ENCODE peak calls at places on chromosomes 11 and 22, in four cellular contexts. M, P, L and X are unnamed samples. For H3K27me3, the result is how much of the 10 kb centered on the place peaks cover.

GRCh38 chr11:8597182-8597581 is 3.2 kb upstream of the STK33 start:
- DNase-seq in M (no peak), P (no peak), L (peak), X (no peak)

GRCh38 chr11:123080023-123080422 is 18.1 kb upstream of the HSPA8 start:
- DNase-seq in M (no peak), P (no peak), L (no peak), X (no peak)

GRCh38 chr11:110087820-110088534 is 5.2 kb upstream of the ZC3H12C start:
- DNase-seq in M (no peak), P (no peak), L (peak), X (no peak)

GRCh38 chr11:61512435-61512834 is 3.9 kb downstream of the LRRC10B start:
- DNase-seq in M (no peak), P (no peak), L (no peak), X (no peak)

GRCh38 chr22:28799125-28799833 is 1.1 kb downstream of the XBP1 start:
- DNase-seq in M (no peak), P (no peak), L (peak), X (peak)

GRCh38 chr22:20130319-20130718 is 1.3 kb upstream of the ZDHHC8 start:
- DNase-seq in M (no peak), P (no peak), L (no peak), X (no peak)

GRCh38 chr11:126917531-126918204 is 82.9 kb downstream of the KIRREL3 start:
- DNase-seq in M (no peak), P (no peak), L (peak), X (peak)

GRCh38 chr11:6251120-6251733 is 8.4 kb upstream of the CCKBR start:
- DNase-seq in M (peak), P (no peak), L (peak), X (peak)

GRCh38 chr11:129577986-129578385 is 202.3 kb downstream of the BARX2 start:
- DNase-seq in M (no peak), P (no peak), L (no peak), X (no peak)

GRCh38 chr11:41056892-41057569 is 402.4 kb downstream of the LRRC4C start:
- DNase-seq in M (no peak), P (no peak), L (no peak), X (no peak)

GRCh38 chr11:85826096-85826855 is 15.3 kb upstream of the SYTL2 start:
- DNase-seq in M (no peak), P (peak), L (peak), X (no peak)

GRCh38 chr11:85694385-85694980 is 8.5 kb upstream of the CCDC89 start:
- DNase-seq in M (no peak), P (no peak), L (peak), X (no peak)

GRCh38 chr11:69040581-69041260 is 8.0 kb upstream of the TPCN2 start:
- DNase-seq in M (no peak), P (no peak), L (peak), X (peak)

GRCh38 chr11:120340529-120340928 is 4.3 kb downstream of the ARHGEF12 start:
- DNase-seq in M (no peak), P (no peak), L (no peak), X (no peak)

GRCh38 chr11:125959931-125960330 is 14.1 kb downstream of the VSIG10L2 start:
- DNase-seq in M (no peak), P (no peak), L (no peak), X (no peak)

GRCh38 chr11:71139516-71140205 is 112.7 kb downstream of the SHANK2 start:
- DNase-seq in M (peak), P (peak), L (peak), X (no peak)

GRCh38 chr22:19048531-19048930 is 73.7 kb downstream of the DGCR2 start:
- DNase-seq in M (no peak), P (peak), L (no peak), X (no peak)

GRCh38 chr22:40855960-40856512 is 403 bp downstream of the ST13 start:
- DNase-seq in M (peak), P (no peak), L (peak), X (no peak)

GRCh38 chr11:84022221-84022620 is 736.1 kb upstream of the CCDC90B start:
- DNase-seq in M (no peak), P (no peak), L (peak), X (no peak)

GRCh38 chr22:30870451-30871345 is 97.9 kb downstream of the MORC2 start:
- DNase-seq in M (peak), P (peak), L (no peak), X (no peak)

GRCh38 chr11:28228196-28228595 is 120.0 kb downstream of the METTL15 start:
- DNase-seq in M (no peak), P (no peak), L (peak), X (no peak)

GRCh38 chr11:117197006-117197405 is 2.2 kb upstream of the TAGLN start:
- DNase-seq in M (no peak), P (no peak), L (no peak), X (no peak)

GRCh38 chr11:1933416-1934325 is 13.5 kb upstream of the MRPL23 start:
- DNase-seq in M (no peak), P (peak), L (no peak), X (no peak)

GRCh38 chr11:125272092-125272491 is 107.5 kb downstream of the PKNOX2 start:
- DNase-seq in M (no peak), P (no peak), L (peak), X (no peak)

GRCh38 chr22:21697866-21698265 is 32.1 kb downstream of the PPIL2 start:
- DNase-seq in M (no peak), P (no peak), L (peak), X (peak)

GRCh38 chr11:78209478-78209877 is 20.8 kb downstream of the USP35 start:
- DNase-seq in M (no peak), P (no peak), L (no peak), X (no peak)

GRCh38 chr11:2930705-2931415 is 1.6 kb upstream of the PHLDA2 start:
- DNase-seq in M (peak), P (peak), L (no peak), X (no peak)

GRCh38 chr11:73257342-73258103 is 14.6 kb upstream of the P2RY6 start:
- DNase-seq in M (no peak), P (peak), L (peak), X (peak)

GRCh38 chr11:129143335-129143734 is 48.8 kb downstream of the ARHGAP32 start:
- DNase-seq in M (peak), P (no peak), L (peak), X (peak)

GRCh38 chr11:79040348-79040747 is 400.5 kb downstream of the TENM4 start:
- DNase-seq in M (no peak), P (no peak), L (peak), X (no peak)

GRCh38 chr11:43567396-43567975 is 113.1 kb upstream of the HSD17B12 start:
- DNase-seq in M (no peak), P (no peak), L (peak), X (peak)

GRCh38 chr11:71334191-71334590 is 81.8 kb upstream of the SHANK2 start:
- DNase-seq in M (no peak), P (peak), L (no peak), X (no peak)

GRCh38 chr11:118202599-118203422 is 22.0 kb downstream of the JAML start:
- DNase-seq in M (peak), P (peak), L (no peak), X (no peak)

GRCh38 chr11:17740649-17741235 is 6.2 kb downstream of the KCNC1 start:
- DNase-seq in M (no peak), P (no peak), L (no peak), X (no peak)

GRCh38 chr22:32684148-32684821 is 117.2 kb upstream of the TIMP3 start:
- DNase-seq in M (no peak), P (no peak), L (no peak), X (no peak)

GRCh38 chr22:32684822-32685187 is 116.7 kb upstream of the TIMP3 start:
- DNase-seq in M (no peak), P (no peak), L (peak), X (no peak)

GRCh38 chr22:32677876-32678275 is 123.6 kb upstream of the TIMP3 start:
- DNase-seq in M (no peak), P (no peak), L (no peak), X (no peak)

GRCh38 chr22:32680277-32680676 is 121.2 kb upstream of the TIMP3 start:
- DNase-seq in M (no peak), P (no peak), L (no peak), X (no peak)

DNA sequence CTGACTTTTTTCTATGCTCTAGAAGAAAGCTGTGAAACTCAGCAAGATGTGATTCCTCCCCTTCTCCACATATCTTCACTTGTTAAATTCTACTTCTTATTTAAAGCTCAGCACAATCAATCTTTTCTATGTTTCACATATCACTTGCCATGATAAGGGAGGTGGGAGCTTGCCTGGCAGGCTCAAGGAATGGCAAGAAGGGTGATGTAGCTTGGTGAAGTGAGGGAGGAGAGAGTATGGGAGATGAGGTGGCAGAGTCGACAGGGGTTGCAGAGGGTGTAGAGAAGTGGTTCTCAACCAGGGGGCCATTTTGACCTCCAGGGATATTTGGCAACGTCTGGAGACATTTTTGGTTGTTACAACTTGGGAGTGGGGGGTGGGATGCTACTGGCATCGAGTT is 120.6 kb upstream of the TIMP3 start:
- DNase-seq in M (no peak), P (no peak), L (no peak), X (no peak)
- H3K4me3 ChIP-seq in M (no peak), P (no peak), L (no peak), X (no peak)

GRCh38 chr22:38172489-38173155 is 9.0 kb downstream of the PLA2G6 start:
- DNase-seq in M (peak), P (peak), L (peak), X (no peak)
- H3K27me3 ChIP-seq in M (under half), P (under half), L (under half), X (under half)

GRCh38 chr11:63535734-63536133 is 874 bp upstream of the PLAAT4 start:
- DNase-seq in M (no peak), P (no peak), L (no peak), X (no peak)

GRCh38 chr11:63534895-63535461 is 1.6 kb upstream of the PLAAT4 start:
- DNase-seq in M (no peak), P (no peak), L (no peak), X (no peak)

GRCh38 chr11:63534076-63534475 is 2.5 kb upstream of the PLAAT4 start:
- DNase-seq in M (no peak), P (no peak), L (no peak), X (no peak)

GRCh38 chr11:63536669-63537292 is at the start of gene PLAAT4:
- DNase-seq in M (peak), P (peak), L (peak), X (no peak)

GRCh38 chr11:63537293-63538101 is 889 bp downstream of the PLAAT4 start:
- DNase-seq in M (peak), P (peak), L (peak), X (no peak)
- TF ChIP-seq CTCF in M (no peak), P (no peak), L (no peak), X (no peak)

GRCh38 chr22:50527921-50528681 is 1.7 kb downstream of the TYMP start:
- DNase-seq in M (no peak), P (no peak), L (no peak), X (no peak)
- H3K4me3 ChIP-seq in M (no peak), P (no peak), L (no peak), X (no peak)